ENCODE peak calls at places on chromosomes 16 and 17, in ten cellular contexts. K, P, T, M, B, J, A, D, Y and V are unnamed samples.

GRCh38 chr16:27369806-27370205 is 32.2 kb upstream of the IL21R start:
- DNase-seq in K (no peak), A (no peak), T (no peak), P (no peak), D (no peak), M (no peak), Y (no peak), J (peak), B (no peak), V (no peak)

GRCh38 chr16:1390239-1390638 is 24.3 kb downstream of the UNKL start:
- DNase-seq in P (no peak), A (no peak), M (no peak), K (no peak), T (no peak), J (no peak), D (no peak), Y (no peak), B (no peak), V (no peak)

GRCh38 chr17:47225911-47226688 is 17.0 kb downstream of the MYL4 start:
- DNase-seq in P (no peak), B (no peak), D (no peak), T (no peak), Y (no peak), K (no peak), A (no peak), M (no peak), J (no peak), V (no peak)

GRCh38 chr17:80504671-80505413 is 28.4 kb upstream of the NPTX1 start:
- DNase-seq in Y (no peak), P (peak), B (no peak), D (no peak), M (no peak), A (no peak), J (no peak), K (no peak), T (no peak), V (no peak)

GRCh38 chr16:72480926-72481325 is 309.0 kb upstream of the PMFBP1 start:
- DNase-seq in B (no peak), J (no peak), D (no peak), P (no peak), T (no peak), Y (no peak), K (no peak), M (no peak), A (no peak), V (no peak)

GRCh38 chr17:58667934-58668597 is 23.8 kb downstream of the TEX14 start:
- DNase-seq in T (no peak), Y (no peak), P (no peak), D (peak), J (no peak), A (peak), B (no peak), K (peak), M (no peak), V (no peak)

GRCh38 chr17:76079577-76080206 is 710 bp downstream of the ZACN start:
- DNase-seq in T (no peak), Y (no peak), P (peak), B (no peak), M (no peak), A (no peak), J (peak), K (no peak), D (no peak), V (no peak)

GRCh38 chr16:84446086-84446485 is 58.4 kb downstream of the MEAK7 start:
- DNase-seq in P (no peak), D (no peak), B (no peak), J (no peak), M (peak), Y (no peak), K (no peak), T (no peak), A (no peak), V (no peak)

GRCh38 chr17:14098246-14098645 is 28.9 kb downstream of the COX10 start:
- DNase-seq in P (no peak), J (no peak), T (peak), B (no peak), K (peak), A (peak), Y (no peak), M (no peak), D (peak), V (no peak)

GRCh38 chr16:86018487-86018886 is 119.5 kb downstream of the IRF8 start:
- DNase-seq in Y (peak), T (peak), B (no peak), A (no peak), K (no peak), P (no peak), J (peak), D (no peak), M (peak), V (no peak)

GRCh38 chr16:69405757-69406156 is 18.7 kb upstream of the CYB5B start:
- DNase-seq in P (no peak), J (no peak), B (no peak), Y (no peak), M (no peak), T (no peak), D (no peak), A (peak), K (no peak), V (no peak)

GRCh38 chr16:15435216-15435864 is 952 bp downstream of the BMERB1 start:
- DNase-seq in A (no peak), K (no peak), P (no peak), D (no peak), Y (no peak), M (no peak), B (peak), T (no peak), J (no peak), V (peak)

GRCh38 chr16:86569843-86570447 is 3.3 kb downstream of the FOXC2 start:
- DNase-seq in J (no peak), D (no peak), T (no peak), B (no peak), P (peak), Y (no peak), A (no peak), K (no peak), M (no peak), V (no peak)

GRCh38 chr16:86952769-86953168 is 364.4 kb downstream of the C16orf95 start:
- DNase-seq in T (no peak), D (no peak), Y (no peak), P (no peak), K (no peak), B (no peak), A (peak), J (no peak), M (no peak), V (no peak)

GRCh38 chr16:13120557-13120956 is 219.2 kb downstream of the SHISA9 start:
- DNase-seq in J (no peak), D (no peak), A (no peak), M (no peak), K (no peak), T (no peak), P (no peak), B (no peak), Y (no peak), V (no peak)

GRCh38 chr16:85124636-85125346 is 12.5 kb upstream of the CIBAR2 start:
- DNase-seq in A (no peak), T (no peak), Y (no peak), D (no peak), B (no peak), J (no peak), P (no peak), K (no peak), M (no peak), V (no peak)

DNA sequence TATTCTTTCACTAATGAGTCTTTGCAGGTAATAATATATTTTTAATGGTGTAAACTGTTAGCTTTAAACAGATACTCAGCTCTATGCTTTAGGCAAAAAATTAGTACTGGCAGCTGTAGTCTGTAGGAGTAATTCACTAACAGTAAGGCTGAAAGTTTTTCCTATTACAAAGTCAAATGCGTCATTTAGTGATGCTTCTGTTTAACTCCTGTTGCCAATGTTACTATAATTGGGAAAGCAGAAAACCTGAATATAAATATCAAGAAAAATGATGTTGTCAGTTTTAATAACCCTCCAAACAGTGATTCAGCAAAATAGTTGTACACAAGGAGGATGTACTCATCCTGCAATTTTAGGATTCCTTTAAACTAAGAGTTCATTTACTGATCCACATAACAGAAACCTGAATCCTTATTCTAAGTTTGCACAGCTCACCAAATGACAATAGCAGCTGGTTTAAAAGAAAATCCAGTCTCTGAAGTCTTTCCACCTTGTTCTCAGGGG is 4.3 kb downstream of the CDR2 start:
- DNase-seq in K (no peak), B (no peak), M (no peak), T (no peak), Y (no peak), J (no peak), P (no peak), A (peak), D (no peak), V (no peak)
- H3K27ac ChIP-seq in K (no peak), B (peak), M (peak), T (no peak), Y (peak), J (no peak), P (peak), A (peak), D (peak), V (peak)

DNA sequence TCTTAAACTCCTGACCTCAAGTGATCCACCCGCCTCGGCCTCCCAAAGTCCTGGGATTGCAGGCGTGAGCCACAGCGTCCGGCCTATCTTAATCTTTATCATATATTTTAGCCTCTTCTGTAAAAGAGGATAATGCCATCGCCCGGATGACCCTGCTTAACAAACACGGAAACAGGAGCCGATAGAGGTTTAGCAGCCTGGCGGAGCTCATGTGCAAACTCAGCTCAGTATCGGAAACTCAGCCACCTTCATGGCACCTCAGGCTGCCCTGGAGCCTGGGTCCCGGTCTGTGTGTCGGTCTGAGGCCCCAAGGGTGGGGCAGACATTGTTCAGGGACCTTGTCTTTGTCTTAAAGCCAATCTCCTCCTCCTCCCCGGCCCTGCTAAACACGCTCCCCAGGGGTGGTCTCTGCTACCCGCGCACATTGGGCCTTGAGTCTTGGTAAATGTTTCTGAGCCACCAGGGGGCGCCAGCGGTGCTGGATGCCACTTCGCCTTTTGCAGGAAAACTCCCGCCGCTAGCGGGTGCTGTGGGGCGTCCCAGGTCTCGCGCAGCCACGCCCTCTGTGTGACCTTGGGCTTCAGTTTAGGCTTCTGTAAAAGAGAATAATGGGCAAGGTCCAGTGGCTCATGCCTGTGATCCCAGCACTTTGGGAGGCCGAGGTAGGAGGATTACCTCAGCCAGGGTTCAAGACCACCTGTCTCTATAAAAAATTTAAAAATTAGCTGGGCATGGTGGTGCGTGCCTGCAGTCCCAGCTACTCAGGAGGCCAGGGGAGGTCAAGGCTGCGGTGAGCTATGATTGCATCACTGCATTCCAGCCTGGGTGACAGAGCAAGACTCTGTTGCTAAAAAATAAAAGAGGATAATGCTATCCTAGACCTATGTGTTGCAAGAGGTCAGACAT is 2.7 kb downstream of the CETP start:
- DNase-seq in M (peak), A (peak), B (peak), D (peak), K (no peak), T (peak), P (peak), Y (peak), J (peak), V (peak)
- TF ChIP-seq CTCF in M (peak), A (peak), B (peak), D (peak), K (peak), T (peak), P (peak), Y (peak), J (peak), V (peak)

GRCh38 chr17:6245301-6245810 is 175.2 kb downstream of the WSCD1 start:
- DNase-seq in J (no peak), T (no peak), A (no peak), M (no peak), Y (no peak), P (no peak), K (no peak), B (no peak), D (no peak), V (no peak)

GRCh38 chr17:6249747-6250146 is 179.6 kb downstream of the WSCD1 start:
- DNase-seq in P (no peak), M (no peak), A (no peak), T (no peak), D (no peak), J (no peak), Y (no peak), B (no peak), K (no peak), V (no peak)

GRCh38 chr17:6244796-6245195 is 174.6 kb downstream of the WSCD1 start:
- DNase-seq in P (no peak), M (no peak), T (no peak), J (no peak), Y (no peak), D (no peak), K (peak), A (peak), B (no peak), V (no peak)

GRCh38 chr17:6244253-6244652 is 174.1 kb downstream of the WSCD1 start:
- DNase-seq in M (no peak), J (no peak), T (no peak), Y (no peak), K (no peak), D (no peak), P (no peak), B (no peak), A (no peak), V (no peak)

DNA sequence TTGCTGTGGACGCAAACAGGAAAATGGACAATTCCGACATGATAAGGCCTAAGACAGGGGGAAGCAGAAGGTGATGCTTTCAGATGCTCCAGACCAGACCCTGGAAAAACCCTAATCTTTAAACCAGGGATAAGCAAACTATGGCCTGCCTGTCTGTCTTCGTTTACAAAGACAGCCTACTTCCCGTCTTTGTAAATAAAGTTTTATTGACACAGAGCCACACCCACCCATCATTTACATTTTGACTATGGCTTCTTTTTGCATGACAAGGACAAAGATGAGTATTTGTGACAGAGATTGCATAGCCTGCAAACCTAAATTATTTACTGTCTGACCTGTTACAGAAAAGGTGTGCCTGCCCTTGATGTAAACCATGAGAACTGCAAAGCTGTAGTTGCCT is 177.9 kb downstream of the WSCD1 start:
- DNase-seq in D (no peak), A (no peak), T (no peak), K (no peak), Y (no peak), M (no peak), J (no peak), B (no peak), P (no peak), V (no peak)
- H3K27ac ChIP-seq in D (no peak), A (no peak), T (no peak), K (no peak), Y (no peak), M (no peak), J (no peak), B (no peak), P (no peak), V (no peak)

DNA sequence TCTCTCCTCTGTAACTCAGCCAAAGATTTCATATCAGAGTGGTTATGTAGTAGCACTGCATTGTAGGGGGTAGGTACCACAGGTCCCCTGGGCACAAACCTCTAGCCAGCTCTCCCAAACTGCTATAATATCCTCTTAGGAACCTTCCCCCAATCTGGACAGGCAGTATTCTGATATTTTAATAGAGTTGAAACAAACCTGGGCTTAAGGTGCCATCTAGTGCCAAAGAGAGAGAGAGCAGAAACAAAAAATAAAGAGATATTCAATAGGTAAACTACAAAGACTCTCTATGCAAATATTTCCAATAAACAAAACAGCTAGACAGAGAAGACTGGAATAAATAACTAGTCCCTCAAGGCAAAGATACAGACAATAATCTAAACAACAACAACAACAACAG is 1070.0 kb downstream of the CDH11 start:
- DNase-seq in A (peak), J (no peak), B (no peak), P (peak), D (no peak), Y (no peak), T (no peak), K (no peak), M (no peak), V (no peak)
- TF ChIP-seq CTCF in A (peak), J (peak), B (peak), P (peak), D (peak), Y (no peak), T (no peak), K (peak), M (no peak), V (peak)

DNA sequence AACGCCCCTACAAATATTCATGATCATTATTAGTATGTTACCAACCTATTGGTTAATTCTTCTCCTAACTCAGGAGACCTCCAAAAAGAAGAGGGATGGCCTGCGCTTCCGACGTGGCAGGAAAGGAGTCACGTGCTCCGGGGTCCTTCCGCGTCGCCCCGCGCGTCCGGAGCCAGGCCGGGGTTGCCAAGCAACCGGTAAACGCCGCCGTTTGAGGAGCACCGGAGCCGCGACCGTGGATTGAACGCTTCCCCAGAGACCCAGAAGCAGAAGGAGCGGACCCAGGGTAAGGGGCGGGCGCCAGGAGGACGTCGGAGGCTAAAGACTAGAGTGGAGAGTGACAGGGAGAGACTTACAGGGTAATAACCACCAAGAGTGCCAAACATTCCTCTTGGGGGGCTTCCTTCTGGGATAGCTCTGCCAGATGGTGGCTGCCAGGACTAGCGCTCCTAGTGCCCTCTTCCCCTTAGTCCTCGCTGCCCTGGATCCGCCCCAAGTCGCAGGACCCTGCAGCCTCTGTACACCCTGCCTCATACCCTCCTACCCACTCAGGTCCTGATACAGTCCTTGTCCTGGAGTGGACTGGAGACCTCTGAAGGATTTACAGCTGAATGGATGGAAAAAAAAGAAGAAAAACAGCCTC is at the start of gene DNAI2:
- DNase-seq in D (no peak), Y (no peak), B (no peak), A (no peak), J (no peak), M (peak), T (no peak), K (no peak), P (no peak), V (peak)
- H3K27ac ChIP-seq in D (no peak), Y (no peak), B (no peak), A (no peak), J (no peak), M (no peak), T (no peak), K (no peak), P (no peak), V (no peak)

DNA sequence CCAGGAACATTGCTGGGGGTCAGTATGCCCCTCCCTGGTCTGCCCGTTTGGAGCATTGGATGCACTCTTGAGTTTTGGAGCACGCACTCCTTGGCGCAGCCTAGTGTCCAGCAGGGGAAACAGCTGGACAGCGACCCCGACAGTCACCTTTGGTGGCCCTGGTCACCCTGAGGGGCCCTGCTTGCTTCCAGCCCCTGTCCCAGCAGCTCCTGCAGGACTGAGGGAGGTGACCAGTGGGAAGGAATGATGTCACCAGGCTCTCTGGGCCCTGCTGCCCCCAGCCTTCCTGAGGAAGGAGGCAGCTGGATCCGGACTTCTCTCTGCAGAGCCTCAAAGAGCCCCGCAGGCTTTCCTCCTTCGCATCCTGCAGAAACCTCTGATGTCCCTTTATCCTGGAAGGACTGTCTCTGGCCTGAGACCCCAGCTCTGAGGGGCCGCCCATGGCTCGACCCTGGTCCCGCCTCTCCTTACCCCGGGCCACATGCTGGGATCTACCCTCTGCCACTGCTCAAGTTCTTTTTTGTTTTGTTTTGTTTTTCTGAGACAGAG is 11.8 kb downstream of the ZSCAN10 start:
- DNase-seq in M (no peak), Y (no peak), K (no peak), B (peak), D (no peak), A (no peak), J (no peak), P (no peak), T (no peak), V (no peak)
- TF ChIP-seq CTCF in M (peak), Y (no peak), K (no peak), B (peak), D (no peak), A (no peak), J (peak), P (peak), T (no peak), V (no peak)